ENCODE peak calls at places on chromosomes 4 and X, in four cellular contexts. N, B, Y and L are unnamed samples.

GRCh38 chrX:153708415-153708814 is 15.8 kb downstream of the BCAP31 start:
- DNase-seq in N (peak; percentile 73), B (peak; percentile 81), Y (peak; percentile 82), L (peak; percentile 88)

GRCh38 chrX:101904996-101905395 is 26.8 kb downstream of the ZMAT1 start:
- DNase-seq in N (no peak), B (no peak), Y (no peak), L (no peak)

GRCh38 chr4:83830138-83830537 is 294.2 kb downstream of the GPAT3 start:
- DNase-seq in N (no peak), B (peak; percentile 20), Y (no peak), L (peak; percentile 7)

GRCh38 chr4:978957-979701 is 5.8 kb upstream of the DGKQ start:
- DNase-seq in N (peak; percentile 72), B (peak; percentile 74), Y (no peak), L (no peak)

GRCh38 chrX:131289527-131289926 is 421 bp upstream of the IGSF1 start:
- DNase-seq in N (no peak), B (no peak), Y (no peak), L (no peak)

GRCh38 chr4:111639120-111639519 is 506.1 kb upstream of the FAM241A start:
- DNase-seq in N (peak; percentile 40), B (no peak), Y (no peak), L (no peak)

GRCh38 chr4:85783483-85783882 is 308.5 kb downstream of the ARHGAP24 start:
- DNase-seq in N (peak; percentile 86), B (no peak), Y (no peak), L (no peak)

GRCh38 chr4:8917868-8918783 is 46.5 kb upstream of the HMX1 start:
- DNase-seq in N (peak; percentile 15), B (peak; percentile 76), Y (peak; percentile 72), L (peak; percentile 85)

GRCh38 chr4:69584135-69584534 is 55.3 kb downstream of the UGT2A2 start:
- DNase-seq in N (no peak), B (no peak), Y (no peak), L (no peak)

GRCh38 chrX:153974003-153974725 is 1.6 kb downstream of the TMEM187 start:
- DNase-seq in N (no peak), B (no peak), Y (peak; percentile 62), L (no peak)

GRCh38 chr4:159358226-159358625 is 255.3 kb downstream of the RAPGEF2 start:
- DNase-seq in N (peak; percentile 76), B (no peak), Y (no peak), L (no peak)

GRCh38 chr4:5045099-5045498 is 6.2 kb upstream of the STK32B start:
- DNase-seq in N (no peak), B (no peak), Y (no peak), L (no peak)

GRCh38 chrX:30141966-30142365 is 73.4 kb upstream of the MAGEB2 start:
- DNase-seq in N (peak; percentile 59), B (peak; percentile 2), Y (no peak), L (peak; percentile 68)

GRCh38 chrX:7941390-7942042 is 14.3 kb upstream of the PNPLA4 start:
- DNase-seq in N (peak; percentile 5), B (peak; percentile 1), Y (no peak), L (peak; percentile 30)

GRCh38 chrX:30308263-30309138 is 689 bp downstream of the NR0B1 start:
- DNase-seq in N (peak; percentile 13), B (no peak), Y (no peak), L (peak; percentile 69)

GRCh38 chr4:144819591-144819990 is 173.6 kb downstream of the HHIP start:
- DNase-seq in N (no peak), B (no peak), Y (no peak), L (no peak)

GRCh38 chr4:132955146-132955545 is 193.9 kb upstream of the PCDH10 start:
- DNase-seq in N (no peak), B (no peak), Y (no peak), L (no peak)

GRCh38 chr4:48268956-48269860 is at the start of gene TEC:
- DNase-seq in N (peak; percentile 49), B (peak; percentile 46), Y (peak; percentile 75), L (peak; percentile 75)

GRCh38 chr4:84578540-84579409 is 4.2 kb upstream of the CDS1 start:
- DNase-seq in N (peak; percentile 75), B (peak; percentile 28), Y (no peak), L (peak; percentile 76)

GRCh38 chrX:77731821-77732419 is 54.1 kb downstream of the ATRX start:
- DNase-seq in N (no peak), B (no peak), Y (no peak), L (no peak)

GRCh38 chr4:65550500-65550899 is 119.8 kb downstream of the EPHA5 start:
- DNase-seq in N (no peak), B (no peak), Y (no peak), L (no peak)

GRCh38 chr4:76948441-76949292 is 885 bp upstream of the SEPTIN11 start:
- DNase-seq in N (peak; percentile 75), B (peak; percentile 90), Y (peak; percentile 78), L (peak; percentile 95)